ENCODE peak calls at places on chromosomes 5 and 9, in eight cellular contexts. One of them, this sample, is unnamed.

GRCh38 chr5:77143998-77144836 is 57.1 kb upstream of the ZBED3 start:
- DNase-seq in tibial nerve: peak; percentile 42
- DNase-seq in psoas muscle: peak; percentile 53
- DNase-seq in SK-N-SH: peak; percentile 64
- DNase-seq in hepatocyte: peak; percentile 88
- DNase-seq in heart right ventricle: peak; percentile 70
- DNase-seq in left ventricle myocardium inferior: peak; percentile 56
- DNase-seq in pancreas: peak; percentile 78
- DNase-seq in this sample: peak; percentile 90

GRCh38 chr9:127982912-127983311 is 2.1 kb upstream of the EEIG1 start:
- DNase-seq in pancreas: no peak
- DNase-seq in left ventricle myocardium inferior: no peak
- DNase-seq in hepatocyte: no peak
- DNase-seq in tibial nerve: no peak
- DNase-seq in heart right ventricle: no peak
- DNase-seq in SK-N-SH: no peak
- DNase-seq in psoas muscle: no peak
- DNase-seq in this sample: no peak

GRCh38 chr5:2133080-2133479 is 250.4 kb upstream of the IRX4 start:
- DNase-seq in tibial nerve: no peak
- DNase-seq in SK-N-SH: no peak
- DNase-seq in pancreas: no peak
- DNase-seq in heart right ventricle: no peak
- DNase-seq in left ventricle myocardium inferior: no peak
- DNase-seq in hepatocyte: no peak
- DNase-seq in psoas muscle: no peak
- DNase-seq in this sample: no peak

GRCh38 chr5:163915481-163915961 is 410.1 kb downstream of the MAT2B start:
- DNase-seq in pancreas: no peak
- DNase-seq in SK-N-SH: no peak
- DNase-seq in psoas muscle: no peak
- DNase-seq in left ventricle myocardium inferior: no peak
- DNase-seq in heart right ventricle: no peak
- DNase-seq in tibial nerve: no peak
- DNase-seq in hepatocyte: peak; percentile 11
- DNase-seq in this sample: no peak

GRCh38 chr5:36491860-36492259 is 114.5 kb upstream of the SLC1A3 start:
- DNase-seq in heart right ventricle: no peak
- DNase-seq in psoas muscle: no peak
- DNase-seq in hepatocyte: no peak
- DNase-seq in left ventricle myocardium inferior: no peak
- DNase-seq in tibial nerve: no peak
- DNase-seq in pancreas: no peak
- DNase-seq in SK-N-SH: no peak
- DNase-seq in this sample: no peak

GRCh38 chr9:127015926-127016512 is 101.4 kb downstream of the RALGPS1 start:
- DNase-seq in left ventricle myocardium inferior: no peak
- DNase-seq in tibial nerve: no peak
- DNase-seq in pancreas: no peak
- DNase-seq in SK-N-SH: no peak
- DNase-seq in psoas muscle: no peak
- DNase-seq in heart right ventricle: no peak
- DNase-seq in hepatocyte: no peak
- DNase-seq in this sample: no peak

GRCh38 chr9:16679327-16679821 is 191.1 kb downstream of the BNC2 start:
- DNase-seq in tibial nerve: no peak
- DNase-seq in SK-N-SH: peak; percentile 34
- DNase-seq in heart right ventricle: no peak
- DNase-seq in hepatocyte: no peak
- DNase-seq in pancreas: no peak
- DNase-seq in psoas muscle: no peak
- DNase-seq in left ventricle myocardium inferior: no peak
- DNase-seq in this sample: no peak

GRCh38 chr9:106869028-106869427 is 6.1 kb downstream of the ZNF462 start:
- DNase-seq in left ventricle myocardium inferior: no peak
- DNase-seq in tibial nerve: no peak
- DNase-seq in heart right ventricle: no peak
- DNase-seq in psoas muscle: no peak
- DNase-seq in pancreas: no peak
- DNase-seq in SK-N-SH: no peak
- DNase-seq in hepatocyte: no peak
- DNase-seq in this sample: no peak

GRCh38 chr9:36166150-36166927 is 2.8 kb upstream of the CCIN start:
- DNase-seq in psoas muscle: peak; percentile 84
- DNase-seq in left ventricle myocardium inferior: peak; percentile 87
- DNase-seq in hepatocyte: peak; percentile 81
- DNase-seq in tibial nerve: peak; percentile 70
- DNase-seq in heart right ventricle: peak; percentile 79
- DNase-seq in pancreas: peak; percentile 80
- DNase-seq in SK-N-SH: peak; percentile 96
- DNase-seq in this sample: peak; percentile 84

GRCh38 chr9:120307599-120307998 is 272.4 kb downstream of the CDK5RAP2 start:
- DNase-seq in heart right ventricle: no peak
- DNase-seq in tibial nerve: no peak
- DNase-seq in left ventricle myocardium inferior: no peak
- DNase-seq in hepatocyte: no peak
- DNase-seq in SK-N-SH: no peak
- DNase-seq in psoas muscle: no peak
- DNase-seq in pancreas: no peak
- DNase-seq in this sample: no peak

GRCh38 chr9:128818839-128819715 is 777 bp downstream of the ENDOG start:
- DNase-seq in pancreas: peak; percentile 56
- DNase-seq in heart right ventricle: no peak
- DNase-seq in left ventricle myocardium inferior: peak; percentile 40
- DNase-seq in psoas muscle: peak; percentile 51
- DNase-seq in hepatocyte: peak; percentile 62
- DNase-seq in SK-N-SH: peak; percentile 67
- DNase-seq in tibial nerve: no peak
- DNase-seq in this sample: peak; percentile 32

GRCh38 chr5:101782352-101783087 is 513.6 kb downstream of the SLCO4C1 start:
- DNase-seq in tibial nerve: no peak
- DNase-seq in SK-N-SH: no peak
- DNase-seq in psoas muscle: no peak
- DNase-seq in left ventricle myocardium inferior: no peak
- DNase-seq in hepatocyte: no peak
- DNase-seq in heart right ventricle: no peak
- DNase-seq in pancreas: no peak
- DNase-seq in this sample: no peak

GRCh38 chr5:60334281-60334713 is 365.7 kb downstream of the DEPDC1B start:
- DNase-seq in left ventricle myocardium inferior: no peak
- DNase-seq in heart right ventricle: no peak
- DNase-seq in psoas muscle: no peak
- DNase-seq in pancreas: no peak
- DNase-seq in SK-N-SH: no peak
- DNase-seq in hepatocyte: no peak
- DNase-seq in tibial nerve: no peak
- DNase-seq in this sample: no peak

GRCh38 chr5:37619353-37619752 is 220.5 kb downstream of the GDNF start:
- DNase-seq in hepatocyte: peak; percentile 22
- DNase-seq in psoas muscle: no peak
- DNase-seq in tibial nerve: no peak
- DNase-seq in pancreas: no peak
- DNase-seq in SK-N-SH: no peak
- DNase-seq in left ventricle myocardium inferior: no peak
- DNase-seq in heart right ventricle: no peak
- DNase-seq in this sample: no peak

GRCh38 chr5:2996248-2996647 is 244.8 kb upstream of the IRX2 start:
- DNase-seq in left ventricle myocardium inferior: no peak
- DNase-seq in hepatocyte: no peak
- DNase-seq in heart right ventricle: no peak
- DNase-seq in pancreas: no peak
- DNase-seq in tibial nerve: no peak
- DNase-seq in SK-N-SH: no peak
- DNase-seq in psoas muscle: no peak
- DNase-seq in this sample: no peak

GRCh38 chr9:134724912-134725604 is 83.5 kb downstream of the COL5A1 start:
- DNase-seq in pancreas: no peak
- DNase-seq in tibial nerve: no peak
- DNase-seq in SK-N-SH: no peak
- DNase-seq in heart right ventricle: no peak
- DNase-seq in psoas muscle: no peak
- DNase-seq in left ventricle myocardium inferior: no peak
- DNase-seq in hepatocyte: no peak
- DNase-seq in this sample: no peak

GRCh38 chr5:136890431-136891148 is 525.2 kb upstream of the TRPC7 start:
- DNase-seq in psoas muscle: no peak
- DNase-seq in heart right ventricle: no peak
- DNase-seq in pancreas: no peak
- DNase-seq in left ventricle myocardium inferior: no peak
- DNase-seq in SK-N-SH: no peak
- DNase-seq in hepatocyte: no peak
- DNase-seq in tibial nerve: no peak
- DNase-seq in this sample: no peak

GRCh38 chr5:40991168-40991980 is 79.8 kb downstream of the MROH2B start:
- DNase-seq in SK-N-SH: no peak
- DNase-seq in left ventricle myocardium inferior: peak; percentile 39
- DNase-seq in heart right ventricle: peak; percentile 70
- DNase-seq in hepatocyte: peak; percentile 29
- DNase-seq in psoas muscle: peak; percentile 43
- DNase-seq in pancreas: peak; percentile 57
- DNase-seq in tibial nerve: peak; percentile 57
- DNase-seq in this sample: peak; percentile 75

GRCh38 chr5:170546257-170546656 is 42.4 kb downstream of the KCNIP1 start:
- DNase-seq in psoas muscle: no peak
- DNase-seq in hepatocyte: no peak
- DNase-seq in pancreas: no peak
- DNase-seq in left ventricle myocardium inferior: peak; percentile 32
- DNase-seq in heart right ventricle: peak; percentile 34
- DNase-seq in tibial nerve: no peak
- DNase-seq in SK-N-SH: no peak
- DNase-seq in this sample: no peak

GRCh38 chr5:157528036-157528632 is 47.4 kb downstream of the ADAM19 start:
- DNase-seq in hepatocyte: peak; percentile 31
- DNase-seq in SK-N-SH: no peak
- DNase-seq in heart right ventricle: peak; percentile 47
- DNase-seq in tibial nerve: no peak
- DNase-seq in left ventricle myocardium inferior: peak; percentile 20
- DNase-seq in psoas muscle: no peak
- DNase-seq in pancreas: no peak
- DNase-seq in this sample: no peak

GRCh38 chr9:71895955-71896354 is 15.0 kb downstream of the ABHD17B start:
- DNase-seq in heart right ventricle: no peak
- DNase-seq in pancreas: no peak
- DNase-seq in tibial nerve: no peak
- DNase-seq in left ventricle myocardium inferior: no peak
- DNase-seq in psoas muscle: no peak
- DNase-seq in SK-N-SH: no peak
- DNase-seq in hepatocyte: no peak
- DNase-seq in this sample: no peak
- H3K4me1 ChIP-seq in heart right ventricle: peaks cover 37% of the 10 kb centered on the region
- H3K4me1 ChIP-seq in pancreas: peaks cover 5% of the 10 kb centered on the region
- H3K4me1 ChIP-seq in tibial nerve: no peaks in the 10 kb centered on the region
- H3K4me1 ChIP-seq in left ventricle myocardium inferior: peaks cover 55% of the 10 kb centered on the region
- H3K4me1 ChIP-seq in psoas muscle: peaks cover 59% of the 10 kb centered on the region
- H3K4me1 ChIP-seq in SK-N-SH: no peaks in the 10 kb centered on the region
- H3K4me1 ChIP-seq in hepatocyte: no peaks in the 10 kb centered on the region
- H3K4me1 ChIP-seq in this sample: peaks cover 22% of the 10 kb centered on the region

DNA sequence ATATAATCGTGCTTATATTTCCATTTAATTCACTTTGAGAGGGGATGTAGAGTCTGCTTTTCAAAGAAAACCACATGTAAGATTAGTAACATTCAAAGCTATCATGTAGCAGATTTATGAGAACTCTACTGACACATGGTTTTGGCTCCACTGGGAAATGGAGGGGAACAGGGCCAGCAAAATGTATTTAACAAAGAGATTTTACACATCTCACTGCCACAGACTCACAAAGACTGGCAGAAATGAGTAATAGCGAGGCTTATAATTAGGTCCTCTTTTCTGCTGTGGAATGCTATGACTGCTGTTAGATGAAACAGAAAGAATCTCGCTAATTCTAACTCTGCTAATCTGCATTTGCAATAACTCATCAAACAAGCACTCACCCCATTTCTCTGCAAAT is 4.5 kb downstream of the DAP start:
- DNase-seq in hepatocyte: no peak
- DNase-seq in psoas muscle: no peak
- DNase-seq in pancreas: no peak
- DNase-seq in left ventricle myocardium inferior: no peak
- DNase-seq in heart right ventricle: no peak
- DNase-seq in SK-N-SH: no peak
- DNase-seq in tibial nerve: no peak
- DNase-seq in this sample: no peak
- H3K36me3 ChIP-seq in hepatocyte: no peaks in the 10 kb centered on the region
- H3K36me3 ChIP-seq in psoas muscle: no peaks in the 10 kb centered on the region
- H3K36me3 ChIP-seq in pancreas: no peaks in the 10 kb centered on the region
- H3K36me3 ChIP-seq in left ventricle myocardium inferior: peaks cover 7% of the 10 kb centered on the region
- H3K36me3 ChIP-seq in heart right ventricle: no peaks in the 10 kb centered on the region
- H3K36me3 ChIP-seq in SK-N-SH: peaks cover 17% of the 10 kb centered on the region
- H3K36me3 ChIP-seq in tibial nerve: no peaks in the 10 kb centered on the region
- H3K36me3 ChIP-seq in this sample: no peaks in the 10 kb centered on the region

GRCh38 chr5:150642567-150642927 is 2.1 kb downstream of the SYNPO start:
- DNase-seq in SK-N-SH: no peak
- DNase-seq in psoas muscle: peak; percentile 77
- DNase-seq in heart right ventricle: peak; percentile 86
- DNase-seq in hepatocyte: peak; percentile 82
- DNase-seq in tibial nerve: peak; percentile 76
- DNase-seq in pancreas: peak; percentile 71
- DNase-seq in left ventricle myocardium inferior: peak; percentile 73
- DNase-seq in this sample: peak; percentile 73
- H3K4me1 ChIP-seq in SK-N-SH: peaks cover 76% of the 10 kb centered on the region
- H3K4me1 ChIP-seq in psoas muscle: peaks cover 85% of the 10 kb centered on the region
- H3K4me1 ChIP-seq in heart right ventricle: peaks cover 96% of the 10 kb centered on the region
- H3K4me1 ChIP-seq in hepatocyte: peaks cover 79% of the 10 kb centered on the region
- H3K4me1 ChIP-seq in tibial nerve: no peaks in the 10 kb centered on the region
- H3K4me1 ChIP-seq in pancreas: peaks cover 34% of the 10 kb centered on the region
- H3K4me1 ChIP-seq in left ventricle myocardium inferior: peaks cover 100% of the 10 kb centered on the region
- H3K4me1 ChIP-seq in this sample: peaks cover 86% of the 10 kb centered on the region

GRCh38 chr5:181233436-181234115 is 10.1 kb downstream of the RACK1 start:
- DNase-seq in hepatocyte: no peak
- DNase-seq in heart right ventricle: no peak
- DNase-seq in tibial nerve: no peak
- DNase-seq in pancreas: no peak
- DNase-seq in SK-N-SH: peak; percentile 41
- DNase-seq in psoas muscle: no peak
- DNase-seq in left ventricle myocardium inferior: no peak
- DNase-seq in this sample: no peak
- H3K36me3 ChIP-seq in hepatocyte: peaks cover 3% of the 10 kb centered on the region
- H3K36me3 ChIP-seq in heart right ventricle: peaks cover 6% of the 10 kb centered on the region
- H3K36me3 ChIP-seq in tibial nerve: peaks cover 24% of the 10 kb centered on the region
- H3K36me3 ChIP-seq in pancreas: peaks cover 45% of the 10 kb centered on the region
- H3K36me3 ChIP-seq in SK-N-SH: peaks cover 43% of the 10 kb centered on the region
- H3K36me3 ChIP-seq in psoas muscle: peaks cover 93% of the 10 kb centered on the region
- H3K36me3 ChIP-seq in left ventricle myocardium inferior: peaks cover 79% of the 10 kb centered on the region
- H3K36me3 ChIP-seq in this sample: no peaks in the 10 kb centered on the region